ENCODE peak calls at places on chromosomes 1 and 21, in ten cellular contexts. S is lower leg skin, V is upper lobe of right lung, C is AG09309, U is neural crest cell, M is cardiac muscle cell, Z is tibial artery, P is astrocyte of the spinal cord, J is psoas muscle, O is nephron progenitor cell. G is an unnamed sample.

GRCh38 chr21:44012474-44013379 is 618 bp downstream of the TRAPPC10 start:
- DNase-seq in S (peak), V (peak), C (no peak), U (peak), M (peak), Z (peak), P (no peak), J (peak), O (peak), G (peak)

GRCh38 chr1:230713915-230714764 is at the start of gene AGT:
- DNase-seq in S (no peak), V (no peak), C (peak), U (no peak), M (peak), Z (peak), P (peak), J (peak), O (no peak), G (no peak)

GRCh38 chr21:33268736-33269441 is 2.7 kb downstream of the IL10RB start:
- DNase-seq in S (no peak), V (peak), C (no peak), U (no peak), M (no peak), Z (no peak), P (no peak), J (no peak), O (no peak), G (peak)

GRCh38 chr1:112744019-112744578 is 29.0 kb upstream of the PPM1J start:
- DNase-seq in S (no peak), V (no peak), C (no peak), U (no peak), M (peak), Z (no peak), P (peak), J (no peak), O (peak), G (no peak)

GRCh38 chr1:245412301-245412700 is 257.5 kb downstream of the KIF26B start:
- DNase-seq in S (no peak), V (no peak), C (no peak), U (no peak), M (no peak), Z (no peak), P (no peak), J (no peak), O (no peak), G (no peak)

GRCh38 chr21:46662765-46663500 is 27.5 kb downstream of the PRMT2 start:
- DNase-seq in S (no peak), V (no peak), C (no peak), U (no peak), M (no peak), Z (no peak), P (no peak), J (no peak), O (no peak), G (no peak)

GRCh38 chr1:67969446-67969845 is 81.0 kb downstream of the DIRAS3 start:
- DNase-seq in S (no peak), V (no peak), C (no peak), U (no peak), M (no peak), Z (no peak), P (no peak), J (no peak), O (no peak), G (no peak)

GRCh38 chr1:42484382-42484781 is 21.3 kb downstream of the CCDC30 start:
- DNase-seq in S (no peak), V (no peak), C (peak), U (no peak), M (no peak), Z (no peak), P (peak), J (no peak), O (no peak), G (no peak)

GRCh38 chr21:31570824-31571425 is 88.6 kb upstream of the SOD1 start:
- DNase-seq in S (no peak), V (no peak), C (no peak), U (no peak), M (no peak), Z (no peak), P (no peak), J (no peak), O (no peak), G (no peak)

GRCh38 chr1:205670611-205671430 is 9.5 kb downstream of the SLC45A3 start:
- DNase-seq in S (no peak), V (no peak), C (no peak), U (peak), M (peak), Z (no peak), P (no peak), J (no peak), O (peak), G (no peak)

GRCh38 chr1:234933475-234933874 is 195.2 kb downstream of the TOMM20 start:
- DNase-seq in S (peak), V (no peak), C (no peak), U (no peak), M (no peak), Z (peak), P (peak), J (peak), O (no peak), G (peak)

GRCh38 chr1:201305815-201306214 is 22.5 kb downstream of the PKP1 start:
- DNase-seq in S (no peak), V (no peak), C (no peak), U (no peak), M (no peak), Z (no peak), P (no peak), J (no peak), O (no peak), G (no peak)

GRCh38 chr1:183992424-183992823 is 45.1 kb downstream of the COLGALT2 start:
- DNase-seq in S (no peak), V (no peak), C (no peak), U (no peak), M (no peak), Z (no peak), P (no peak), J (no peak), O (no peak), G (no peak)

GRCh38 chr1:218656301-218657037 is 311.3 kb downstream of the TGFB2 start:
- DNase-seq in S (no peak), V (no peak), C (no peak), U (no peak), M (no peak), Z (no peak), P (peak), J (no peak), O (no peak), G (no peak)

GRCh38 chr1:61892977-61893376 is 150.7 kb downstream of the PATJ start:
- DNase-seq in S (no peak), V (no peak), C (no peak), U (no peak), M (no peak), Z (no peak), P (no peak), J (no peak), O (no peak), G (no peak)

GRCh38 chr1:15062479-15063099 is 91.0 kb upstream of the TMEM51 start:
- DNase-seq in S (no peak), V (no peak), C (no peak), U (peak), M (no peak), Z (no peak), P (no peak), J (no peak), O (no peak), G (no peak)

GRCh38 chr1:180358649-180359048 is 128.6 kb downstream of the LHX4 start:
- DNase-seq in S (no peak), V (no peak), C (no peak), U (no peak), M (peak), Z (no peak), P (no peak), J (peak), O (no peak), G (no peak)

GRCh38 chr1:157034137-157034800 is 11.3 kb downstream of the ARHGEF11 start:
- DNase-seq in S (no peak), V (no peak), C (no peak), U (peak), M (no peak), Z (no peak), P (no peak), J (no peak), O (no peak), G (no peak)

GRCh38 chr1:207020709-207021107 is 11.8 kb downstream of the C1orf116 start:
- DNase-seq in S (no peak), V (no peak), C (no peak), U (no peak), M (no peak), Z (no peak), P (peak), J (no peak), O (no peak), G (no peak)

GRCh38 chr1:67415041-67415440 is 15.2 kb downstream of the SERBP1 start:
- DNase-seq in S (no peak), V (no peak), C (no peak), U (no peak), M (no peak), Z (no peak), P (no peak), J (no peak), O (no peak), G (no peak)

GRCh38 chr1:33004628-33005027 is 32.1 kb downstream of the AK2 start:
- DNase-seq in S (no peak), V (no peak), C (no peak), U (no peak), M (no peak), Z (no peak), P (no peak), J (no peak), O (no peak), G (no peak)

GRCh38 chr1:159532922-159533321 is 2.9 kb downstream of the OR10J5 start:
- DNase-seq in S (no peak), V (no peak), C (no peak), U (no peak), M (no peak), Z (no peak), P (no peak), J (no peak), O (no peak), G (no peak)

GRCh38 chr1:98103617-98104284 is 182.9 kb upstream of the DPYD start:
- DNase-seq in S (no peak), V (no peak), C (no peak), U (no peak), M (no peak), Z (no peak), P (peak), J (no peak), O (no peak), G (no peak)

GRCh38 chr1:242240691-242241090 is 241.8 kb upstream of the MAP1LC3C start:
- DNase-seq in S (no peak), V (no peak), C (no peak), U (no peak), M (no peak), Z (no peak), P (no peak), J (no peak), O (no peak), G (no peak)

GRCh38 chr1:178238722-178239510 is 145.0 kb downstream of the RASAL2 start:
- DNase-seq in S (no peak), V (no peak), C (peak), U (no peak), M (no peak), Z (no peak), P (peak), J (no peak), O (no peak), G (no peak)

GRCh38 chr1:149846042-149846441 is 53.3 kb upstream of the BOLA1 start:
- DNase-seq in S (peak), V (no peak), C (no peak), U (no peak), M (no peak), Z (no peak), P (no peak), J (no peak), O (no peak), G (no peak)

GRCh38 chr1:154608522-154609294 is 722 bp upstream of the ADAR start:
- DNase-seq in S (peak), V (no peak), C (no peak), U (peak), M (peak), Z (peak), P (peak), J (peak), O (peak), G (no peak)

GRCh38 chr1:58905628-58906256 is 121.9 kb upstream of the JUN start:
- DNase-seq in S (no peak), V (no peak), C (no peak), U (no peak), M (no peak), Z (no peak), P (no peak), J (no peak), O (no peak), G (no peak)

GRCh38 chr1:120954736-120955135 is 65.2 kb downstream of the PPIAL4A start:
- DNase-seq in S (no peak), V (no peak), C (no peak), U (no peak), M (no peak), Z (no peak), P (no peak), J (no peak), O (no peak), G (no peak)

GRCh38 chr1:74771913-74772515 is 39.1 kb downstream of the TYW3 start:
- DNase-seq in S (no peak), V (no peak), C (peak), U (peak), M (peak), Z (no peak), P (peak), J (no peak), O (peak), G (peak)

GRCh38 chr1:177228721-177229088 is 57.9 kb downstream of the BRINP2 start:
- DNase-seq in S (no peak), V (no peak), C (peak), U (no peak), M (no peak), Z (no peak), P (peak), J (no peak), O (no peak), G (no peak)

GRCh38 chr1:93525431-93525830 is 77.5 kb downstream of the FNBP1L start:
- DNase-seq in S (no peak), V (no peak), C (no peak), U (no peak), M (no peak), Z (no peak), P (peak), J (no peak), O (no peak), G (no peak)

GRCh38 chr21:31630062-31630711 is 29.3 kb upstream of the SOD1 start:
- DNase-seq in S (no peak), V (no peak), C (peak), U (no peak), M (no peak), Z (no peak), P (peak), J (no peak), O (no peak), G (no peak)

GRCh38 chr1:85612704-85613361 is 32.3 kb downstream of the CCN1 start:
- DNase-seq in S (no peak), V (no peak), C (peak), U (no peak), M (peak), Z (no peak), P (peak), J (no peak), O (no peak), G (no peak)

GRCh38 chr1:6345460-6345859 is 48.1 kb downstream of the ACOT7 start:
- DNase-seq in S (no peak), V (no peak), C (no peak), U (no peak), M (no peak), Z (no peak), P (no peak), J (no peak), O (no peak), G (no peak)

GRCh38 chr1:161159915-161160248 is 582 bp downstream of the USP21 start:
- DNase-seq in S (no peak), V (no peak), C (no peak), U (no peak), M (no peak), Z (no peak), P (no peak), J (no peak), O (no peak), G (no peak)

GRCh38 chr1:100868364-100868995 is 26.2 kb downstream of the EXTL2 start:
- DNase-seq in S (no peak), V (no peak), C (peak), U (no peak), M (peak), Z (no peak), P (peak), J (no peak), O (no peak), G (no peak)

DNA sequence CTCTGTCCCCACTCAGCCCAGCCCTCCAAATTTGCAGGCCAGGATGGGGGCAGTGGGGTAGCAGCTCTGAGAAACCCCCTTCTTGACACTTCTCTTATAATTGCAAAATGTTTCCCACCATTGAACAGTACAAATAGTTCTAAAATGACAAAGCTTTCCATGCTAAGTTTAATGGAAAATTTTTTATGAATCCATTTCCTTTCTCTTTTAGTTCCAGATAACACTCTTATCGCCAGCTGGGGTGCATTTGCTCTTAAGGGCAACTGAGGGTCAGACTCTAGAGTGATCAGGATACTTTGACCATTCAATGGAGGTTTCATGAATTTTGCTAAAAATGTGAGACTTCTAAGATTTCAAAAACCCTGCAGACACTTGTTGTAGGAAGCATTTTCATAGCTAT is 29.9 kb downstream of the PIK3C2B start:
- DNase-seq in S (no peak), V (no peak), C (no peak), U (no peak), M (no peak), Z (no peak), P (no peak), J (no peak), O (no peak), G (no peak)
- TF ChIP-seq CTCF in S (no peak), V (no peak), C (no peak), U (no peak), M (no peak), Z (no peak), P (no peak), J (no peak), O (no peak), G (no peak)

GRCh38 chr1:1431845-1432565 is 3.5 kb upstream of the VWA1 start:
- DNase-seq in S (peak), V (peak), C (no peak), U (no peak), M (peak), Z (peak), P (no peak), J (peak), O (peak), G (peak)

GRCh38 chr1:1428174-1428573 is 7.1 kb upstream of the ANKRD65 start:
- DNase-seq in S (no peak), V (no peak), C (no peak), U (no peak), M (no peak), Z (no peak), P (no peak), J (no peak), O (no peak), G (no peak)

GRCh38 chr1:1431006-1431844 is 4.3 kb upstream of the VWA1 start:
- DNase-seq in S (no peak), V (peak), C (no peak), U (no peak), M (no peak), Z (no peak), P (no peak), J (no peak), O (no peak), G (peak)

GRCh38 chr1:1429671-1430073 is 5.8 kb upstream of the VWA1 start:
- DNase-seq in S (no peak), V (no peak), C (no peak), U (no peak), M (no peak), Z (no peak), P (no peak), J (no peak), O (no peak), G (no peak)

GRCh38 chr1:1430114-1430982 is 5.1 kb upstream of the VWA1 start:
- DNase-seq in S (peak), V (peak), C (no peak), U (no peak), M (peak), Z (peak), P (peak), J (peak), O (peak), G (no peak)
- TF ChIP-seq CTCF in S (no peak), V (peak), C (peak), U (no peak), M (peak), Z (peak), P (peak), J (no peak), O (no peak), G (no peak)

GRCh38 chr1:107883562-107883961 is 81.4 kb downstream of the VAV3 start:
- DNase-seq in S (no peak), V (no peak), C (no peak), U (no peak), M (peak), Z (no peak), P (no peak), J (no peak), O (no peak), G (no peak)
- TF ChIP-seq CTCF in S (no peak), V (no peak), C (no peak), U (no peak), M (no peak), Z (no peak), P (no peak), J (no peak), O (no peak), G (no peak)

DNA sequence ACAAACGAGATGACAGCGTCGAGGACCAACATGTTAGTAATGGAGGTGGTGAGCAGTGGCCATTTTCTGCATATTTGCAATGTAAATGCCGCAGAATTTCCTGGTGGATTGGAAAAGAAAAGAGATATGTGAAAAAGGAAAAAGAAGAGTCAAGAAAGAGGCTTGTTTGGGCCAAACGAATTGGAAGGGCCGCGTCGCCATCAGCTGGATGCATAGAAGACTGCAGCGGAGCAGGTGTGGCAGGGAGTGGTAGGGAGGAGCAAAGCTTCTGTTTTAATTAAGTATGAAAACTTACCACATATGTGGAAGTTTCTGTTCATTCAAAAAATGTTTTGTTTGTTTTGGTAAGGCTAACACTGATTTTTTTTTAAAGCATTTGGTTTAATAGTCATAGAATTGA is 690.7 kb downstream of the NCAM2 start:
- DNase-seq in S (no peak), V (peak), C (no peak), U (no peak), M (peak), Z (no peak), P (peak), J (peak), O (peak), G (no peak)
- TF ChIP-seq CTCF in S (no peak), V (peak), C (no peak), U (peak), M (peak), Z (no peak), P (peak), J (peak), O (peak), G (no peak)

GRCh38 chr1:91546876-91547275 is 46.2 kb downstream of the CDC7 start:
- DNase-seq in S (peak), V (no peak), C (no peak), U (no peak), M (no peak), Z (no peak), P (no peak), J (no peak), O (no peak), G (no peak)
- TF ChIP-seq CTCF in S (no peak), V (no peak), C (peak), U (no peak), M (peak), Z (peak), P (no peak), J (no peak), O (no peak), G (no peak)

GRCh38 chr1:29689372-29690030 is 453.2 kb downstream of the PTPRU start:
- DNase-seq in S (peak), V (peak), C (no peak), U (no peak), M (no peak), Z (peak), P (no peak), J (peak), O (no peak), G (no peak)
- TF ChIP-seq CTCF in S (no peak), V (no peak), C (no peak), U (no peak), M (no peak), Z (no peak), P (peak), J (no peak), O (no peak), G (no peak)

DNA sequence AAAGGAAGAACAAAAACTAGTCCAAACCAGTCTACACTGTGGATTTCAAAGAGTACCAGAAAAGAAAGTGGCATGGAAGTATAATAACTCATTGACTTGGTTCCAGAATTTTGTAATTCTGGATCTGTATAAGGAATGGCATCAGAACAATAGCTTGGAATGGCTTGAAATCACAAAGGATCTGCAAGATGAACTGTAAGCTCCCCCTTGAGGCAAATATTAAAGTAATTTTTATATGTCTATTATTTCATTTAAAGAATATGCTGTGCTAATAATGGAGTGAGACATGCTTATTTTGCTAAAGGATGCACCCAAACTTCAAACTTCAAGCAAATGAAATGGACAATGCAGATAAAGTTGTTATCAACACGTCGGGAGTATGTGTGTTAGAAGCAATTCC is 21.3 kb downstream of the CHODL start:
- DNase-seq in S (no peak), V (no peak), C (no peak), U (no peak), M (no peak), Z (no peak), P (no peak), J (no peak), O (no peak), G (no peak)
- TF ChIP-seq CTCF in S (no peak), V (no peak), C (no peak), U (no peak), M (no peak), Z (no peak), P (no peak), J (no peak), O (no peak), G (no peak)

G was measured in GM13976.